ENCODE peak calls at places on chromosomes 2 and 18, in nine cellular contexts. U is K562, I is spleen, H is transverse colon, E is HCT116, T is SK-N-SH, L is endothelial cell of umbilical vein, S is prostate gland, D is GM23338. V is an unnamed sample.

GRCh38 chr18:76709659-76710645 is 112.4 kb upstream of the ZNF236 start:
- DNase-seq in T (peak; percentile 81), S (peak; percentile 51), L (peak; percentile 55), D (peak; percentile 87), E (peak; percentile 52), I (peak; percentile 87), U (peak; percentile 56), H (peak; percentile 61), V (peak; percentile 33)

GRCh38 chr2:63819765-63820717 is 21.7 kb upstream of the UGP2 start:
- DNase-seq in T (no peak), H (no peak), I (no peak), S (no peak), U (no peak), D (peak; percentile 24), L (no peak), E (no peak), V (peak; percentile 46)

GRCh38 chr2:1874101-1874865 is 130.0 kb upstream of the PXDN start:
- DNase-seq in H (no peak), I (no peak), L (no peak), E (no peak), T (no peak), D (no peak), U (no peak), S (no peak), V (no peak)

GRCh38 chr18:35458271-35458670 is 39.5 kb downstream of the INO80C start:
- DNase-seq in I (no peak), H (no peak), S (no peak), D (no peak), U (no peak), E (no peak), T (no peak), L (no peak), V (no peak)

GRCh38 chr2:67221266-67221665 is 175.9 kb upstream of the ETAA1 start:
- DNase-seq in E (no peak), I (no peak), H (no peak), L (no peak), S (no peak), D (no peak), U (no peak), T (no peak), V (no peak)

GRCh38 chr2:241701155-241701404 is 759 bp upstream of the ING5 start:
- DNase-seq in U (no peak), E (no peak), L (no peak), H (no peak), T (no peak), S (no peak), I (no peak), D (no peak), V (no peak)

GRCh38 chr2:105675841-105676240 is 68.9 kb upstream of the NCK2 start:
- DNase-seq in I (no peak), U (no peak), L (no peak), E (no peak), S (no peak), D (no peak), H (no peak), T (no peak), V (no peak)

GRCh38 chr2:156956161-156956560 is 301.3 kb upstream of the GALNT5 start:
- DNase-seq in H (no peak), U (no peak), D (no peak), L (no peak), S (no peak), E (no peak), I (no peak), T (no peak), V (no peak)

GRCh38 chr2:141027221-141027620 is 1103.6 kb downstream of the LRP1B start:
- DNase-seq in H (no peak), I (no peak), U (no peak), L (peak; percentile 60), E (no peak), T (no peak), D (no peak), S (no peak), V (no peak)

GRCh38 chr2:160868891-160869290 is 291.3 kb upstream of the TANK start:
- DNase-seq in U (no peak), T (no peak), S (no peak), H (no peak), E (no peak), L (no peak), D (no peak), I (no peak), V (no peak)

GRCh38 chr2:140157816-140158215 is 1377.6 kb upstream of the NXPH2 start:
- DNase-seq in S (no peak), T (no peak), I (no peak), L (no peak), H (no peak), E (no peak), D (no peak), U (no peak), V (no peak)

GRCh38 chr2:238326801-238327365 is 6.6 kb downstream of the TRAF3IP1 start:
- DNase-seq in H (no peak), U (no peak), S (no peak), I (no peak), L (no peak), E (no peak), D (no peak), T (no peak), V (no peak)

GRCh38 chr2:75491129-75491753 is 69.5 kb downstream of the EVA1A start:
- DNase-seq in E (no peak), I (no peak), D (no peak), T (no peak), U (no peak), S (no peak), L (no peak), H (no peak), V (no peak)

GRCh38 chr2:164595031-164595430 is 26.3 kb downstream of the GRB14 start:
- DNase-seq in D (no peak), S (no peak), H (no peak), T (no peak), I (no peak), L (no peak), E (no peak), U (no peak), V (no peak)

GRCh38 chr2:207487650-207488315 is 42.0 kb upstream of the CREB1 start:
- DNase-seq in E (peak; percentile 32), I (no peak), S (no peak), L (no peak), U (no peak), D (no peak), H (no peak), T (no peak), V (no peak)

GRCh38 chr18:63318882-63319382 is 637 bp downstream of the BCL2 start:
- DNase-seq in E (no peak), U (no peak), L (peak; percentile 31), D (no peak), H (no peak), I (no peak), T (no peak), S (no peak), V (no peak)

GRCh38 chr18:55244520-55244919 is 285.3 kb upstream of the CCDC68 start:
- DNase-seq in L (peak; percentile 72), T (no peak), U (no peak), H (no peak), S (no peak), I (no peak), E (no peak), D (no peak), V (no peak)

GRCh38 chr2:223654384-223654915 is 52.3 kb upstream of the SCG2 start:
- DNase-seq in D (no peak), T (no peak), L (no peak), H (no peak), S (no peak), U (no peak), I (no peak), E (no peak), V (no peak)

GRCh38 chr2:69122271-69122670 is 109.3 kb downstream of the ANTXR1 start:
- DNase-seq in S (no peak), E (no peak), L (peak; percentile 84), H (no peak), D (no peak), U (no peak), T (no peak), I (no peak), V (no peak)

GRCh38 chr2:127175821-127176354 is 44.2 kb downstream of the CYP27C1 start:
- DNase-seq in T (no peak), E (no peak), S (peak; percentile 22), I (peak; percentile 47), H (peak; percentile 22), L (no peak), U (no peak), D (no peak), V (no peak)
- H3K4me1 ChIP-seq in T (peaks cover 26% of the 10 kb centered on the region), E (no peaks in the 10 kb centered on the region), S (no peaks in the 10 kb centered on the region), I (no peaks in the 10 kb centered on the region), H (peaks cover 34% of the 10 kb centered on the region), L (no peaks in the 10 kb centered on the region), U (no peaks in the 10 kb centered on the region), D (no peaks in the 10 kb centered on the region), V (no peaks in the 10 kb centered on the region)

DNA sequence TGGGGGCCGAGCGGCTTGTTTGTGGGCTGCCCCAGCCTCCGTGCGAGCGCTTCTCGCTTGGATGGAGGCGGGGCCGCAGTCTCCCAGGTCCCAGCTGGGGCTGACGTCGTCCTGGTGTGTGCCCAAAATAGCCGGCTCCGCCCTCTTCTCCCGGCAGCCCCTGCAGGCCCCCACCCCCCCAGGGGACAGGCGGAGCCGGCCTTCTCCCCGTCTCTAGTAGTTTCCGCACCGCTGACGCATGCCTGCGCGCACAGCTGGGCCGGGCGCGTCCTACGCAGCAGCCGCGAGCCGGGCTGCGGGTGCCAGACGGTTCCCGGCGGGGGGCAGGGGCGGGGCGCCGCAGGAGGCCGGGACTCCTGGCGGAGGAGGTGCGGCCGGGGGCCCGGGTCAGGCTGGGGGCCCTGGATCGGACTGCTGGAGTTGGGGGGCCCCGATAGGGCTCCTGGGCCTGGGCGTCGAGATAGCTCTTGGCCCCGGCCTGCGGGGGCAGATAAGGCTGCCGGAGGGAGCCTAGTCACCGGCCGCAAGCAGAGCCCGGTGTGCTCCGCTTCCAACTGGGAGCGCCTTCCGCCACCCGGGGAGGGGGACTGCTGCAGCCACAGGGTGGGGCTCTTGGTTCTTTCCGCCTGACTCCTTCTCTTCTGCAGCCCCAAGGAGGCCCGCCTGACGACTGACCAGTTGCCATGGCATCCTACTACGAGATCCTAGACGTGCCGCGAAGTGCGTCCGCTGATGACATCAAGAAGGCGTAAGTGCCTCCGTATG is at the start of gene DNAJB2:
- DNase-seq in L (peak; percentile 99), U (peak; percentile 93), T (peak; percentile 99), H (peak; percentile 99), S (peak; percentile 99), D (peak; percentile 98), I (peak; percentile 100), E (peak; percentile 94), V (peak; percentile 98)
- TF ChIP-seq CTCF in L (no peak), U (peak; percentile 83), T (peak; percentile 31), H (no peak), S (no peak), D (no peak), I (no peak), E (no peak), V (no peak)

DNA sequence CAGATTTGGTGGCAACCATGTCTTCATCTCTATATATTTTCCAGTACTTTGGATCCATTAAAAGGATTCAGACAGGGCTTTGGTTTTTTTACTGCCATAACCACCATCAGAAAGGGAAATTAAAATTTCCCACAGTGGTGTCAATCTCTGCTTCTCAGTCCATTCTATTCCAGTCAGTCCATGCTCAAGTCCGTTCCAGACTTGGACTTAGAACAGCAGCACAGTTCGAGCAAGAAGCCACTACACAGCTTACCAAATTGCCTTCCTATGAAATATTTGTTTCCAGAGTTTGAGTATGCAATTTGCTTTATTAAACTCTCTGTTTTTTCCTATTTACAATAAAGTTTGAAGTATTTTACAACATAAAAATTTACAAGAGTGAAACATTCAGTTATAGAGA is 306.5 kb upstream of the GULP1 start:
- DNase-seq in H (no peak), E (no peak), S (no peak), U (no peak), D (no peak), I (no peak), T (no peak), L (no peak), V (no peak)
- TF ChIP-seq POLR2AphosphoS5 in H (no peak), E (no peak), S (no peak), U (no peak), D (no peak), I (no peak), T (no peak), L (no peak), V (no peak)

GRCh38 chr2:177282787-177283533 is 18.4 kb upstream of the NFE2L2 start:
- DNase-seq in T (no peak), L (no peak), I (no peak), E (no peak), H (no peak), S (no peak), D (no peak), U (no peak), V (no peak)
- H3K4me1 ChIP-seq in T (peaks cover 4% of the 10 kb centered on the region), L (no peaks in the 10 kb centered on the region), I (peaks cover 4% of the 10 kb centered on the region), E (no peaks in the 10 kb centered on the region), H (peaks cover 5% of the 10 kb centered on the region), S (no peaks in the 10 kb centered on the region), D (no peaks in the 10 kb centered on the region), U (peaks cover 24% of the 10 kb centered on the region), V (no peaks in the 10 kb centered on the region)

V was measured in breast epithelium.